ENCODE peak calls at places on chromosomes 3 and 15, in four cellular contexts. C is psoas muscle, J is neuronal stem cell, M is thoracic aorta. A is an unnamed sample.

GRCh38 chr3:177358968-177359600 is 161.8 kb upstream of the TBL1XR1 start:
- DNase-seq in J (peak; percentile 48), M (no peak), C (peak; percentile 50), A (peak; percentile 53)

GRCh38 chr3:16810593-16811367 is 74.0 kb upstream of the PLCL2 start:
- DNase-seq in M (no peak), J (no peak), C (no peak), A (no peak)

GRCh38 chr3:117540583-117540982 is 831.0 kb downstream of the TUSC7 start:
- DNase-seq in M (no peak), C (no peak), J (no peak), A (no peak)

GRCh38 chr15:84816694-84817460 is at the start of gene ALPK3:
- DNase-seq in M (no peak), J (peak; percentile 33), C (peak; percentile 83), A (peak; percentile 87)

GRCh38 chr3:58005662-58006061 is 2.6 kb upstream of the FLNB start:
- DNase-seq in M (no peak), C (no peak), J (no peak), A (no peak)

GRCh38 chr3:181860243-181860642 is 148.5 kb downstream of the SOX2 start:
- DNase-seq in M (no peak), C (no peak), J (no peak), A (no peak)

GRCh38 chr3:15122398-15122797 is 23.4 kb upstream of the RBSN start:
- DNase-seq in C (no peak), J (no peak), M (no peak), A (no peak)

GRCh38 chr3:133479401-133479800 is 79.5 kb downstream of the BFSP2 start:
- DNase-seq in C (no peak), M (no peak), J (no peak), A (no peak)

GRCh38 chr3:98259707-98260106 is 4.3 kb upstream of the OR5H6 start:
- DNase-seq in J (no peak), C (no peak), M (no peak), A (peak; percentile 39)

GRCh38 chr3:45181496-45181895 is 35.3 kb upstream of the CDCP1 start:
- DNase-seq in J (no peak), M (no peak), C (no peak), A (no peak)

GRCh38 chr3:18890459-18890858 is 257.9 kb upstream of the KCNH8 start:
- DNase-seq in M (no peak), J (no peak), C (no peak), A (no peak)

GRCh38 chr3:57464801-57465200 is 79.3 kb downstream of the DNAH12 start:
- DNase-seq in C (no peak), M (no peak), J (no peak), A (no peak)

GRCh38 chr3:25747033-25747432 is 36.2 kb downstream of the NGLY1 start:
- DNase-seq in M (no peak), J (no peak), C (no peak), A (no peak)

GRCh38 chr15:39629906-39630305 is 49.0 kb downstream of the THBS1 start:
- DNase-seq in J (no peak), C (no peak), M (no peak), A (no peak)

GRCh38 chr3:55947406-55947805 is 460.3 kb upstream of the WNT5A start:
- DNase-seq in C (no peak), M (no peak), J (no peak), A (no peak)

GRCh38 chr3:114384558-114384903 is 90.7 kb downstream of the TIGIT start:
- DNase-seq in J (no peak), M (no peak), C (no peak), A (no peak)

GRCh38 chr3:114393367-114394072 is 99.7 kb downstream of the TIGIT start:
- DNase-seq in C (no peak), M (no peak), J (no peak), A (no peak)

GRCh38 chr3:114383875-114384557 is 90.2 kb downstream of the TIGIT start:
- DNase-seq in J (peak; percentile 48), M (peak; percentile 50), C (peak; percentile 78), A (peak; percentile 65)

GRCh38 chr3:114392831-114393230 is 99.0 kb downstream of the TIGIT start:
- DNase-seq in C (no peak), M (no peak), J (no peak), A (no peak)

GRCh38 chr3:114389156-114389555 is 95.3 kb downstream of the TIGIT start:
- DNase-seq in M (no peak), J (no peak), C (no peak), A (no peak)
- H3K27me3 ChIP-seq in M (no peaks in the 10 kb centered on the region), J (no peaks in the 10 kb centered on the region), C (no peaks in the 10 kb centered on the region), A (peaks cover 13% of the 10 kb centered on the region)

GRCh38 chr3:105863608-105864007 is 5.2 kb downstream of the CBLB start:
- DNase-seq in C (no peak), M (no peak), J (no peak), A (no peak)
- H3K4me3 ChIP-seq in C (no peak overlapping the region), M (no peak overlapping the region), J (no peak overlapping the region), A (no peak overlapping the region)

GRCh38 chr15:69749797-69750196 is 297.2 kb downstream of the RPLP1 start:
- DNase-seq in M (no peak), C (no peak), J (no peak), A (no peak)

GRCh38 chr15:69748131-69748530 is 295.5 kb downstream of the RPLP1 start:
- DNase-seq in C (no peak), M (no peak), J (no peak), A (no peak)

GRCh38 chr15:69750253-69750652 is 297.6 kb downstream of the RPLP1 start:
- DNase-seq in M (no peak), J (no peak), C (no peak), A (no peak)

GRCh38 chr15:69748700-69749099 is 296.1 kb downstream of the RPLP1 start:
- DNase-seq in M (no peak), J (no peak), C (no peak), A (no peak)

GRCh38 chr15:69749274-69749673 is 296.7 kb downstream of the RPLP1 start:
- DNase-seq in J (no peak), M (no peak), C (no peak), A (no peak)
- H3K27me3 ChIP-seq in J (no peaks in the 10 kb centered on the region), M (no peaks in the 10 kb centered on the region), C (peaks cover 10% of the 10 kb centered on the region), A (no peaks in the 10 kb centered on the region)

DNA sequence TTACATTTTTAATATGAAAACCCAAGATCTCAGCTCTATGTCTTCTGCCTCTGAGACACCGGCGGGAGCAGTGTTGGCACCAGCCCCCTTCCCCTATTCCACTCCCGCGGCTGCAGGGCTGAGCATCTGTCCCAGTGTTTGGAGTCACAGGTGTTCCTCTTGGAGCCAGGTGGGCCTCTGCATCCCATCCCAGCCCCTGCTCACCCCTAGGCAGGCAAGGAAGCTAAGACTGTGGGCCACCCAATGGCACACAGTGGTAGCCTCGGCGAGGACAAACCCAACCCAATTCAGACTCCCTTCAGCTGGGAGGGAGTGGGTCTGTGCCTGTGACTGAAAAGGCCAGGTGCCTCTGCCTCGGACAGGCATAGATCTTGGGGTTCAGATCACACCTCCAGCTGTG is 3.1 kb downstream of the CHST13 start:
- DNase-seq in M (no peak), C (no peak), J (no peak), A (no peak)
- H3K4me3 ChIP-seq in M (no peak overlapping the region), C (no peak overlapping the region), J (no peak overlapping the region), A (no peak overlapping the region)